ENCODE peak calls at places on chromosomes 2 and 18, in five cellular contexts. One of them, this sample, is unnamed.

GRCh38 chr2:163681765-163682164 is 54.0 kb downstream of the FIGN start:
- DNase-seq in upper lobe of right lung: no peak
- DNase-seq in kidney epithelial cell: no peak
- DNase-seq in GM12865: no peak
- DNase-seq in WERI-Rb-1: no peak
- DNase-seq in this sample: no peak

GRCh38 chr2:223815186-223815883 is 22.0 kb downstream of the AP1S3 start:
- DNase-seq in upper lobe of right lung: no peak
- DNase-seq in WERI-Rb-1: no peak
- DNase-seq in GM12865: no peak
- DNase-seq in kidney epithelial cell: peak; percentile 98
- DNase-seq in this sample: no peak

GRCh38 chr2:84880645-84881521 is at the start of gene TRABD2A:
- DNase-seq in kidney epithelial cell: no peak
- DNase-seq in WERI-Rb-1: no peak
- DNase-seq in upper lobe of right lung: peak; percentile 75
- DNase-seq in GM12865: no peak
- DNase-seq in this sample: no peak

GRCh38 chr2:165952600-165953210 is 871 bp downstream of the TTC21B start:
- DNase-seq in upper lobe of right lung: no peak
- DNase-seq in WERI-Rb-1: no peak
- DNase-seq in GM12865: no peak
- DNase-seq in kidney epithelial cell: no peak
- DNase-seq in this sample: no peak

GRCh38 chr2:40719414-40719813 is 267.5 kb upstream of the SLC8A1 start:
- DNase-seq in GM12865: no peak
- DNase-seq in upper lobe of right lung: no peak
- DNase-seq in WERI-Rb-1: no peak
- DNase-seq in kidney epithelial cell: no peak
- DNase-seq in this sample: no peak

GRCh38 chr18:50152900-50153299 is 42.0 kb downstream of the MYO5B start:
- DNase-seq in upper lobe of right lung: no peak
- DNase-seq in kidney epithelial cell: no peak
- DNase-seq in GM12865: no peak
- DNase-seq in WERI-Rb-1: no peak
- DNase-seq in this sample: no peak

GRCh38 chr2:232538671-232539070 is 821 bp upstream of the CHRNG start:
- DNase-seq in GM12865: no peak
- DNase-seq in kidney epithelial cell: no peak
- DNase-seq in WERI-Rb-1: no peak
- DNase-seq in upper lobe of right lung: peak; percentile 60
- DNase-seq in this sample: peak; percentile 50

GRCh38 chr2:44692821-44693220 is 248.7 kb upstream of the SIX3 start:
- DNase-seq in upper lobe of right lung: no peak
- DNase-seq in WERI-Rb-1: no peak
- DNase-seq in GM12865: no peak
- DNase-seq in kidney epithelial cell: no peak
- DNase-seq in this sample: no peak

GRCh38 chr2:7007488-7007845 is 90.3 kb downstream of the RNF144A start:
- DNase-seq in GM12865: no peak
- DNase-seq in WERI-Rb-1: no peak
- DNase-seq in upper lobe of right lung: no peak
- DNase-seq in kidney epithelial cell: no peak
- DNase-seq in this sample: no peak

GRCh38 chr2:67260348-67261277 is 136.5 kb upstream of the ETAA1 start:
- DNase-seq in kidney epithelial cell: peak; percentile 91
- DNase-seq in GM12865: no peak
- DNase-seq in upper lobe of right lung: no peak
- DNase-seq in WERI-Rb-1: no peak
- DNase-seq in this sample: no peak

GRCh38 chr2:140164449-140164848 is 1384.3 kb upstream of the NXPH2 start:
- DNase-seq in kidney epithelial cell: no peak
- DNase-seq in WERI-Rb-1: no peak
- DNase-seq in upper lobe of right lung: no peak
- DNase-seq in GM12865: no peak
- DNase-seq in this sample: no peak
- TF ChIP-seq CTCF in kidney epithelial cell: no peak
- TF ChIP-seq CTCF in WERI-Rb-1: no peak
- TF ChIP-seq CTCF in upper lobe of right lung: no peak
- TF ChIP-seq CTCF in GM12865: no peak
- TF ChIP-seq CTCF in this sample: no peak

DNA sequence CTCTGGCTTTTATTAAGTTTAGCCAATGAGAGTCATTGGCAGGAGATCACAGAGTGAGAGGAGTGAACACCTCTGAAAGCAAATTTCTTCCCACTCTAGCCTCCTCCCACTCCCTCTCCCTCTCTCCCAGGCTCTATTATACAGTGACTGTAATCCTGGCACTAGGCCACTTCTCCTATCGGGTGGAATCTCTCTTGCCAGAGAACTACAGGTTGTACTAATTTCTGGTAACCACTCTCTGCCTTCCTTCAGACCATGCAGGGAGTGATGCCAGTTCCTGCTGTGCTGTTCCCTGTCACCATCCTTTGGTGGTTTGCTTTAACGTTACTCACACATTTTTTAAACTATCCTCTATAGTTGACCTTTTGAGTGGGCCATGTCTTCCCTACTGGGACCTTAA is 217.2 kb downstream of the MREG start:
- DNase-seq in upper lobe of right lung: no peak
- DNase-seq in GM12865: no peak
- DNase-seq in WERI-Rb-1: no peak
- DNase-seq in kidney epithelial cell: no peak
- DNase-seq in this sample: no peak
- TF ChIP-seq CTCF in upper lobe of right lung: no peak
- TF ChIP-seq CTCF in GM12865: no peak
- TF ChIP-seq CTCF in WERI-Rb-1: no peak
- TF ChIP-seq CTCF in kidney epithelial cell: no peak
- TF ChIP-seq CTCF in this sample: no peak

GRCh38 chr18:48826806-48827205 is 124.0 kb downstream of the SMAD7 start:
- DNase-seq in WERI-Rb-1: peak; percentile 6
- DNase-seq in GM12865: no peak
- DNase-seq in kidney epithelial cell: no peak
- DNase-seq in upper lobe of right lung: peak; percentile 45
- DNase-seq in this sample: peak; percentile 50

GRCh38 chr18:48828201-48828580 is 122.6 kb downstream of the SMAD7 start:
- DNase-seq in WERI-Rb-1: no peak
- DNase-seq in upper lobe of right lung: no peak
- DNase-seq in kidney epithelial cell: no peak
- DNase-seq in GM12865: no peak
- DNase-seq in this sample: no peak

GRCh38 chr18:48827321-48828200 is 123.2 kb downstream of the SMAD7 start:
- DNase-seq in upper lobe of right lung: peak; percentile 50
- DNase-seq in GM12865: no peak
- DNase-seq in WERI-Rb-1: peak; percentile 15
- DNase-seq in kidney epithelial cell: no peak
- DNase-seq in this sample: peak; percentile 69

GRCh38 chr18:48829443-48830149 is 121.2 kb downstream of the SMAD7 start:
- DNase-seq in WERI-Rb-1: peak; percentile 12
- DNase-seq in GM12865: no peak
- DNase-seq in kidney epithelial cell: no peak
- DNase-seq in upper lobe of right lung: peak; percentile 42
- DNase-seq in this sample: peak; percentile 66

GRCh38 chr18:48828713-48829442 is 121.9 kb downstream of the SMAD7 start:
- DNase-seq in kidney epithelial cell: no peak
- DNase-seq in GM12865: no peak
- DNase-seq in WERI-Rb-1: peak; percentile 71
- DNase-seq in upper lobe of right lung: peak; percentile 49
- DNase-seq in this sample: peak; percentile 72
- TF ChIP-seq CTCF in kidney epithelial cell: peak; percentile 13
- TF ChIP-seq CTCF in GM12865: no peak
- TF ChIP-seq CTCF in WERI-Rb-1: peak; percentile 5
- TF ChIP-seq CTCF in upper lobe of right lung: no peak
- TF ChIP-seq CTCF in this sample: peak; percentile 13

GRCh38 chr2:31136732-31137131 is 1.5 kb downstream of the GALNT14 start:
- DNase-seq in upper lobe of right lung: no peak
- DNase-seq in WERI-Rb-1: no peak
- DNase-seq in GM12865: no peak
- DNase-seq in kidney epithelial cell: no peak
- DNase-seq in this sample: no peak

GRCh38 chr2:31137211-31138036 is 816 bp downstream of the GALNT14 start:
- DNase-seq in kidney epithelial cell: no peak
- DNase-seq in upper lobe of right lung: peak; percentile 64
- DNase-seq in GM12865: no peak
- DNase-seq in WERI-Rb-1: peak; percentile 33
- DNase-seq in this sample: no peak

GRCh38 chr2:31140151-31140550 is 1.9 kb upstream of the GALNT14 start:
- DNase-seq in kidney epithelial cell: no peak
- DNase-seq in WERI-Rb-1: peak; percentile 50
- DNase-seq in GM12865: no peak
- DNase-seq in upper lobe of right lung: no peak
- DNase-seq in this sample: no peak

GRCh38 chr2:31136000-31136399 is 2.2 kb downstream of the GALNT14 start:
- DNase-seq in kidney epithelial cell: no peak
- DNase-seq in upper lobe of right lung: no peak
- DNase-seq in GM12865: no peak
- DNase-seq in WERI-Rb-1: no peak
- DNase-seq in this sample: no peak

GRCh38 chr2:31138037-31138962 is at the start of gene GALNT14:
- DNase-seq in WERI-Rb-1: peak; percentile 87
- DNase-seq in GM12865: peak; percentile 35
- DNase-seq in kidney epithelial cell: no peak
- DNase-seq in upper lobe of right lung: peak; percentile 79
- DNase-seq in this sample: peak; percentile 74
- TF ChIP-seq CTCF in WERI-Rb-1: peak; percentile 84
- TF ChIP-seq CTCF in GM12865: peak; percentile 21
- TF ChIP-seq CTCF in kidney epithelial cell: peak; percentile 85
- TF ChIP-seq CTCF in upper lobe of right lung: peak; percentile 46
- TF ChIP-seq CTCF in this sample: peak; percentile 62

GRCh38 chr18:26159353-26159752 is 25.7 kb downstream of the PSMA8 start:
- DNase-seq in WERI-Rb-1: no peak
- DNase-seq in GM12865: no peak
- DNase-seq in upper lobe of right lung: no peak
- DNase-seq in kidney epithelial cell: no peak
- DNase-seq in this sample: no peak
- TF ChIP-seq CTCF in WERI-Rb-1: no peak
- TF ChIP-seq CTCF in GM12865: peak; percentile 10
- TF ChIP-seq CTCF in upper lobe of right lung: no peak
- TF ChIP-seq CTCF in kidney epithelial cell: no peak
- TF ChIP-seq CTCF in this sample: peak; percentile 52

GRCh38 chr2:112684415-112684775 is 36.4 kb upstream of the NT5DC4 start:
- DNase-seq in GM12865: no peak
- DNase-seq in upper lobe of right lung: no peak
- DNase-seq in WERI-Rb-1: no peak
- DNase-seq in kidney epithelial cell: no peak
- DNase-seq in this sample: no peak

GRCh38 chr2:112688086-112688880 is 32.5 kb upstream of the NT5DC4 start:
- DNase-seq in GM12865: no peak
- DNase-seq in upper lobe of right lung: no peak
- DNase-seq in kidney epithelial cell: no peak
- DNase-seq in WERI-Rb-1: no peak
- DNase-seq in this sample: no peak

GRCh38 chr2:112686348-112687217 is 34.2 kb upstream of the NT5DC4 start:
- DNase-seq in upper lobe of right lung: no peak
- DNase-seq in WERI-Rb-1: no peak
- DNase-seq in GM12865: no peak
- DNase-seq in kidney epithelial cell: no peak
- DNase-seq in this sample: no peak

GRCh38 chr2:112683550-112684414 is 37.0 kb upstream of the NT5DC4 start:
- DNase-seq in WERI-Rb-1: no peak
- DNase-seq in kidney epithelial cell: no peak
- DNase-seq in upper lobe of right lung: no peak
- DNase-seq in GM12865: no peak
- DNase-seq in this sample: no peak

GRCh38 chr2:112685167-112685884 is 35.5 kb upstream of the NT5DC4 start:
- DNase-seq in upper lobe of right lung: no peak
- DNase-seq in WERI-Rb-1: no peak
- DNase-seq in kidney epithelial cell: no peak
- DNase-seq in GM12865: no peak
- DNase-seq in this sample: no peak
- TF ChIP-seq CTCF in upper lobe of right lung: peak; percentile 8
- TF ChIP-seq CTCF in WERI-Rb-1: no peak
- TF ChIP-seq CTCF in kidney epithelial cell: no peak
- TF ChIP-seq CTCF in GM12865: peak; percentile 9
- TF ChIP-seq CTCF in this sample: peak; percentile 46

This sample was measured in type B pancreatic cell.